ENCODE peak calls at places on chromosomes 3 and 15, in nine cellular contexts. P is fibroblast of lung; O is HFFc6; T is CD4-positive, alpha-beta T cell; N is endothelial cell; Q is breast epithelium; H is ovary; L is mesothelial cell of epicardium; W is GM12878. V is an unnamed sample.

GRCh38 chr15:81575436-81576123 is 201.6 kb upstream of the TMC3 start:
- DNase-seq in P (no peak), O (no peak), T (no peak), N (no peak), Q (no peak), H (no peak), L (no peak), W (no peak), V (no peak)

GRCh38 chr3:39541917-39542329 is 74.4 kb downstream of the MOBP start:
- DNase-seq in P (peak; percentile 15), O (peak; percentile 32), T (no peak), N (no peak), Q (no peak), H (no peak), L (no peak), W (no peak), V (no peak)

GRCh38 chr3:35927441-35927840 is 288.1 kb downstream of the ARPP21 start:
- DNase-seq in P (no peak), O (no peak), T (no peak), N (no peak), Q (no peak), H (no peak), L (no peak), W (no peak), V (no peak)

GRCh38 chr15:63628123-63628822 is 31.1 kb downstream of the FBXL22 start:
- DNase-seq in P (peak; percentile 13), O (no peak), T (no peak), N (no peak), Q (no peak), H (no peak), L (no peak), W (no peak), V (no peak)

GRCh38 chr3:140927711-140928110 is 13.9 kb upstream of the SLC25A36 start:
- DNase-seq in P (no peak), O (no peak), T (no peak), N (no peak), Q (no peak), H (no peak), L (no peak), W (no peak), V (no peak)

GRCh38 chr3:106936337-106936736 is 440.9 kb upstream of the CCDC54 start:
- DNase-seq in P (no peak), O (no peak), T (no peak), N (no peak), Q (no peak), H (no peak), L (no peak), W (no peak), V (no peak)

GRCh38 chr15:74962671-74963070 is 6.1 kb upstream of the RPP25 start:
- DNase-seq in P (no peak), O (no peak), T (no peak), N (no peak), Q (no peak), H (no peak), L (no peak), W (no peak), V (no peak)

GRCh38 chr3:148106062-148106461 is 591.6 kb upstream of the AGTR1 start:
- DNase-seq in P (peak; percentile 30), O (no peak), T (no peak), N (no peak), Q (no peak), H (no peak), L (no peak), W (no peak), V (no peak)

GRCh38 chr3:41277790-41278465 is 78.6 kb downstream of the CTNNB1 start:
- DNase-seq in P (no peak), O (no peak), T (no peak), N (no peak), Q (no peak), H (no peak), L (no peak), W (no peak), V (no peak)

GRCh38 chr3:141291610-141292345 is 60.2 kb downstream of the PXYLP1 start:
- DNase-seq in P (no peak), O (no peak), T (no peak), N (no peak), Q (no peak), H (no peak), L (no peak), W (no peak), V (no peak)

GRCh38 chr15:25619076-25619475 is 180.3 kb upstream of the UBE3A start:
- DNase-seq in P (no peak), O (no peak), T (no peak), N (no peak), Q (no peak), H (no peak), L (no peak), W (no peak), V (no peak)

GRCh38 chr3:11907667-11908660 is 61.3 kb upstream of the TAMM41 start:
- DNase-seq in P (peak; percentile 3), O (peak; percentile 6), T (no peak), N (no peak), Q (no peak), H (no peak), L (peak; percentile 16), W (no peak), V (no peak)

GRCh38 chr15:73001840-73002239 is 50.4 kb upstream of the NEO1 start:
- DNase-seq in P (no peak), O (no peak), T (no peak), N (no peak), Q (no peak), H (no peak), L (no peak), W (no peak), V (no peak)

GRCh38 chr15:85618956-85619491 is 175.7 kb downstream of the KLHL25 start:
- DNase-seq in P (peak; percentile 98), O (peak; percentile 88), T (no peak), N (no peak), Q (no peak), H (peak; percentile 90), L (peak; percentile 42), W (no peak), V (peak; percentile 68)

GRCh38 chr3:55409802-55410201 is 77.3 kb downstream of the WNT5A start:
- DNase-seq in P (peak; percentile 33), O (peak; percentile 29), T (no peak), N (no peak), Q (no peak), H (no peak), L (no peak), W (no peak), V (no peak)

GRCh38 chr15:88989578-88989977 is 76.4 kb upstream of the MFGE8 start:
- DNase-seq in P (peak; percentile 95), O (peak; percentile 95), T (no peak), N (no peak), Q (no peak), H (no peak), L (no peak), W (no peak), V (no peak)

GRCh38 chr15:98537516-98538060 is 110.8 kb upstream of the IGF1R start:
- DNase-seq in P (no peak), O (no peak), T (no peak), N (no peak), Q (no peak), H (no peak), L (no peak), W (no peak), V (no peak)

GRCh38 chr3:189953551-189953950 is 167.1 kb downstream of the P3H2 start:
- DNase-seq in P (peak; percentile 92), O (no peak), T (no peak), N (no peak), Q (no peak), H (no peak), L (no peak), W (no peak), V (no peak)

GRCh38 chr15:66820474-66821258 is 118.6 kb downstream of the SMAD6 start:
- DNase-seq in P (no peak), O (no peak), T (no peak), N (no peak), Q (no peak), H (no peak), L (no peak), W (no peak), V (no peak)

GRCh38 chr3:29279276-29279675 is 1.6 kb upstream of the RBMS3 start:
- DNase-seq in P (no peak), O (no peak), T (no peak), N (no peak), Q (no peak), H (no peak), L (no peak), W (no peak), V (no peak)

GRCh38 chr3:42705962-42706585 is 3.5 kb upstream of the HHATL start:
- DNase-seq in P (no peak), O (no peak), T (no peak), N (no peak), Q (peak; percentile 22), H (no peak), L (peak; percentile 31), W (no peak), V (peak; percentile 47)

GRCh38 chr3:75294124-75294523 is 370.0 kb upstream of the FRG2C start:
- DNase-seq in P (peak; percentile 33), O (peak; percentile 36), T (no peak), N (peak; percentile 49), Q (no peak), H (peak; percentile 63), L (peak; percentile 45), W (no peak), V (no peak)

GRCh38 chr15:87661481-87661880 is 595.1 kb downstream of the NTRK3 start:
- DNase-seq in P (no peak), O (no peak), T (no peak), N (no peak), Q (no peak), H (no peak), L (no peak), W (no peak), V (no peak)
- TF ChIP-seq CTCF in P (no peak), O (no peak), T (no peak), N (no peak), Q (no peak), H (no peak), L (no peak), W (no peak), V (no peak)

GRCh38 chr3:4533489-4534443 is 40.6 kb downstream of the ITPR1 start:
- DNase-seq in P (peak; percentile 10), O (no peak), T (no peak), N (peak; percentile 62), Q (peak; percentile 66), H (no peak), L (no peak), W (no peak), V (no peak)
- TF ChIP-seq CTCF in P (peak; percentile 16), O (no peak), T (no peak), N (no peak), Q (no peak), H (no peak), L (no peak), W (no peak), V (no peak)

DNA sequence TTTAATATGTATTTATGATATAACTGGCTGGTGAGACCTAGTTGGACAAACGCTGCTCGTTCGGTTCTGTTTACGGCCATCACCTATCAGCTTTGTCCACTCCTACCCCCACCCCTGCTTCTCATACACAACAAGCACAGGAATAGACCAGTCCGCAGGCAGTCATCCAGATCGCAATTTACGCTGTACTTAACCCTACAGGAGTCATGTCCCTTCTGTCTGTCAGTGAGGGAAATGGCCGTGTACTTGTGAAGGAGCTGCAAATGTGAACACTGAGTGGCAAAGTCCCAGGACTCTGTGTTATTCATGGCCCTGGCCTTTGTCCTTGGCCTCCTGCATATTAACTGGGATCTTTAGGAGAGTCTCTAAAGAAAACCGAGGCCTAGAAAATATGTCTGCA is 7.3 kb upstream of the ABHD10 start:
- DNase-seq in P (no peak), O (no peak), T (no peak), N (no peak), Q (no peak), H (peak; percentile 36), L (no peak), W (no peak), V (no peak)
- TF ChIP-seq CTCF in P (no peak), O (no peak), T (no peak), N (no peak), Q (no peak), H (no peak), L (no peak), W (no peak), V (no peak)

GRCh38 chr15:44798815-44799214 is 62.5 kb downstream of the TRIM69 start:
- DNase-seq in P (no peak), O (no peak), T (no peak), N (no peak), Q (no peak), H (no peak), L (no peak), W (no peak), V (no peak)
- TF ChIP-seq CTCF in P (no peak), O (peak; percentile 41), T (no peak), N (no peak), Q (no peak), H (no peak), L (no peak), W (peak; percentile 12), V (peak; percentile 50)